ENCODE peak calls at places on chromosomes 7 and 10, in ten cellular contexts. O is A549, C is transverse colon, B is ovary, E is upper lobe of left lung, K is H1, L is stomach, S is K562, Q is tibial nerve, Z is sigmoid colon. R is an unnamed sample.

GRCh38 chr10:13890617-13891541 is 304.1 kb downstream of the PRPF18 start:
- DNase-seq in O (no peak), C (no peak), B (no peak), E (peak), K (no peak), L (no peak), S (no peak), Q (no peak), Z (peak), R (no peak)

GRCh38 chr7:1725766-1726630 is 55.9 kb downstream of the ELFN1 start:
- DNase-seq in O (no peak), C (no peak), B (no peak), E (peak), K (no peak), L (no peak), S (no peak), Q (no peak), Z (no peak), R (no peak)

GRCh38 chr7:74017122-74017521 is 10.9 kb upstream of the ELN start:
- DNase-seq in O (no peak), C (no peak), B (no peak), E (no peak), K (no peak), L (no peak), S (no peak), Q (no peak), Z (no peak), R (no peak)

GRCh38 chr10:91220954-91221696 is 662 bp downstream of the PCGF5 start:
- DNase-seq in O (peak), C (peak), B (no peak), E (no peak), K (no peak), L (peak), S (peak), Q (no peak), Z (peak), R (peak)

GRCh38 chr7:128881458-128882125 is 18.9 kb downstream of the ATP6V1F start:
- DNase-seq in O (no peak), C (no peak), B (no peak), E (no peak), K (no peak), L (no peak), S (no peak), Q (no peak), Z (no peak), R (peak)

GRCh38 chr10:23478570-23478969 is 39.7 kb downstream of the OTUD1 start:
- DNase-seq in O (no peak), C (no peak), B (no peak), E (no peak), K (no peak), L (no peak), S (no peak), Q (no peak), Z (no peak), R (no peak)

GRCh38 chr7:107233174-107233573 is 64.4 kb downstream of the HBP1 start:
- DNase-seq in O (no peak), C (no peak), B (no peak), E (no peak), K (no peak), L (no peak), S (no peak), Q (no peak), Z (no peak), R (no peak)

GRCh38 chr10:69901022-69901421 is 99.3 kb downstream of the COL13A1 start:
- DNase-seq in O (no peak), C (no peak), B (no peak), E (no peak), K (no peak), L (no peak), S (no peak), Q (no peak), Z (no peak), R (no peak)

GRCh38 chr7:146864644-146865043 is 748.0 kb downstream of the CNTNAP2 start:
- DNase-seq in O (no peak), C (no peak), B (no peak), E (no peak), K (no peak), L (no peak), S (no peak), Q (no peak), Z (no peak), R (no peak)

GRCh38 chr10:60207894-60208293 is 181.8 kb downstream of the ANK3 start:
- DNase-seq in O (no peak), C (no peak), B (no peak), E (no peak), K (no peak), L (no peak), S (no peak), Q (no peak), Z (no peak), R (no peak)

GRCh38 chr7:29196191-29196590 is 1.6 kb downstream of the CHN2 start:
- DNase-seq in O (no peak), C (no peak), B (no peak), E (no peak), K (no peak), L (no peak), S (no peak), Q (no peak), Z (no peak), R (no peak)

GRCh38 chr7:29194206-29194593 is 375 bp upstream of the CHN2 start:
- DNase-seq in O (no peak), C (peak), B (peak), E (no peak), K (no peak), L (peak), S (no peak), Q (no peak), Z (peak), R (no peak)

GRCh38 chr7:29192811-29193210 is 1.8 kb upstream of the CHN2 start:
- DNase-seq in O (no peak), C (no peak), B (no peak), E (no peak), K (no peak), L (no peak), S (no peak), Q (no peak), Z (no peak), R (no peak)

GRCh38 chr7:29193316-29194205 is 1.0 kb upstream of the CHN2 start:
- DNase-seq in O (no peak), C (no peak), B (no peak), E (no peak), K (no peak), L (no peak), S (no peak), Q (no peak), Z (no peak), R (no peak)

DNA sequence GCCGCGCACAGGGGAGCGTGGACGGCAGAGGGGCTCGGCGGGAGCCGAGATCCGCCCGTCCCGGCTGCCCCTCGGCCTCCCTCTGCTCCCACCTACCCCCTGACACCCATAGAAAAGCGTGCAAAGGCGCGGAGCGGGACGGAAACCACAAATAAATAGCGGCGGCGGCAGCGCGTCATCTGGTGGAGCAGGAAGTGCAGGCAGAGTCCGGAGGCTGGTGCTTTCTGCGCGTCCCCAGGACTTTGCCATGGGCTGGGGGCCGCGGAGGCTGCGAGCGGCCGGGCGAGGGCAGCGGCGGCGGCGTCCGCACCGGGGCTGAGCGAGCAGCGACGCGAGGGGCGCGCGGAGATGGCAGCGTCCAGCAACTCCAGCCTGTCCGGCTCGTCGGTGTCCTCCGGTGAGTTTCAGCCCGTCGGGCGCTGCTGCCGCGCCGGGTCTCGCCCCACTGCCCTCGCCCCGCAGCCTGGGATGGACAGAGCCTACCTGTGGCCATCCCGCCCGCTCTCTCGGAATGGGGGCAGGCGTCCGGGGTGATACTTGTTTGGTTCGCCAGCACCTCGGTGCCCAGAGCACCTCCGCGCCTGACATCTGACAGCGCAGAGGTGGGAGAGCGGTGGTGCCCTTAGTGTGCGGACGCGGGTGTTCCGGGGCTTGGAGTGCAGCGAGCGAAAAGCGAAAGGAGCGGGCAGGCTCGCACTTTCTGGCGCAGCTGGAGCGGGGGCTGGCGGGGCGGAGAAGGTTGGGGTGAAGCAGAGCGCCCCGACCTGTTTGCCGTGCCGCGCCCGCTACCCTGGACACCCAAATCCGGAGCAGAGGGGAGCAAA is at the start of gene CHN2:
- DNase-seq in O (peak), C (peak), B (peak), E (peak), K (no peak), L (peak), S (no peak), Q (peak), Z (peak), R (peak)
- TF ChIP-seq POLR2A in O (no peak), C (peak), B (no peak), E (no peak), K (no peak), L (no peak), S (no peak), Q (no peak), Z (no peak), R (peak)

DNA sequence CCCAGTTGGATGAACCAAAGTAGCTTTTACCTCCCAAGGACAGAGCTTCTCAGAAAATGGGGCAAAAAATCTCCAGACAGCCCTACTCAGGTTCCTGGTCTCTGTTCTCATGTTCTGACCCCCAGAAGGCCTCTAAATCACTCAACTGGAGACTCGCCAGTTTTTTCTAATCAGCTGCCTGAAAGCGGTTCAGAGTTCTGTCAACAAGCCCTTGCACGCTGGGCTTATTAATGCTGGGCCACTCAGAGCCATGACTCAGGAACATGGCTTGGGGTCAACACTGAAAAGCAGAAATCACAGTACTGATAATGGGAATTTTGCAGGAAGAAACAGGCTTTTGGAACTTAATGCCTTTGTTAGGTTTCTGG is 15.3 kb downstream of the ECHDC3 start:
- DNase-seq in O (no peak), C (no peak), B (peak), E (no peak), K (no peak), L (peak), S (peak), Q (no peak), Z (peak), R (no peak)
- TF ChIP-seq EP300 in O (no peak), C (no peak), B (no peak), E (no peak), K (no peak), L (no peak), S (peak), Q (no peak), Z (no peak), R (no peak)

DNA sequence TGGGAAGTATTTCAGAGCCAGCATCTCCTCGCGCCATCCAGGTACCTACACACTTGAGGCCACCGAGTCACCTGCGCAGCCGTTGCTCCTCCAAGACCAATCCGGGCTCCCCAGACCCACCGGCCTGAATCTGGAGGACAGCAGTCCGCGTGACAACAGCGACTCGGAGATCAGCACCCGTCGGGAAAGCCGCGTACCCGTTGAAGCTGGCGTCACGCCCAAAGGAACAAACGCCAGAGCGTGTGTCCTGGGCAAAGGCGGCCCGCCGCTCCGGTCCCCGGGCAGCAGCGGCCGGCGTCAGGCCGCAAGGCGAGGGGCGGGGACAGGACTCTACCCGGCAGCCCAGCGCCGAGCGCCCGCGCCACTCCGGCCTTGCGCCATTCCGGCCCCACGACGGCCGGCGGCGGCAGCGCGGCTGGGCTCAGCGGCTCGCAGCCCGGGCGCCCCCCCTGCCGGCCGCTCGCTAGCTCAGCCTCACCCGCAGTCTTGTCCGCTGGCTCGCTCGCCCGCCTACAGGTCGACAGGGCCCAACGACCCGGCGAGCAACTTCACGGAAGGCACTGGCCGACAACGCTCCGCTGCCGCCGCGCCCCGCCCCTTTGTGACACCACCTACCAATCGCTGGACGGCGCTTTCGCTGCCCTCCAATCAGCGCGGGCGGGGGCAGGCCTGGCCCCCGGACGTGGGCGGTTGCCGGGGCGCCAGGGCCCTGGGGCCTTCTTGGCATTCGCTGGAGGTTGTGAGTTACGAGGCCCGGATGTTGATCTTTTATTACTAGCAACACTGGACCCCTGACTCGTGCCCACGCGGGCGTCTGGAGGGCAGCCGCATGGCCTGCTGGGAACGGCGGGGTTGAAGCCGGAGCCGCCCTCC is at the start of gene ZFAND4:
- DNase-seq in O (peak), C (peak), B (peak), E (peak), K (peak), L (peak), S (peak), Q (peak), Z (peak), R (peak)
- TF ChIP-seq POLR2A in O (peak), C (peak), B (peak), E (peak), K (no peak), L (no peak), S (no peak), Q (peak), Z (no peak), R (no peak)

GRCh38 chr10:74991435-74991834 is 120.0 kb upstream of the SAMD8 start:
- DNase-seq in O (peak), C (no peak), B (no peak), E (no peak), K (no peak), L (no peak), S (peak), Q (no peak), Z (no peak), R (no peak)
- TF ChIP-seq EP300 in O (no peak), C (no peak), B (no peak), E (no peak), K (no peak), L (no peak), S (no peak), Q (no peak), Z (no peak), R (no peak)

DNA sequence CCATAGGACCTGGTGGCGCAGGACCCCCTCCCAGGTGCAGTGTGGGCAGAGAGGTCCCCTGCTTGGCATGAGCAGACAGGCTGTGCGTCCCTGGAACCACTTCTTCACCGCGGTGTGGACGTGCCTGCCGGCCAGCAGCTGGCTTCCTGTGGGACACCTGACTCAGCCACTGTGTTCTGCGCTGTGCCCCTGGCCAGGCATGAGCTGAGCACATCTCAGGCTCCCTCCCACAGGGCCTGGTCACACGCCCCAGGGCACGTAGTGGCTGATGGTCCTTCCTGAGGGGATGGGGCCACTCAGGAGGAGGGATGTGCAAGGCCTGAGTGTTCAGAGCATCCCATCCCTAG is 3.5 kb upstream of the DEPP1 start:
- DNase-seq in O (no peak), C (no peak), B (peak), E (peak), K (no peak), L (no peak), S (no peak), Q (no peak), Z (peak), R (peak)
- TF ChIP-seq POLR2A in O (no peak), C (no peak), B (no peak), E (no peak), K (no peak), L (no peak), S (no peak), Q (no peak), Z (no peak), R (no peak)

GRCh38 chr10:110820321-110820814 is 51.4 kb upstream of the PDCD4 start:
- DNase-seq in O (no peak), C (no peak), B (peak), E (no peak), K (no peak), L (no peak), S (no peak), Q (no peak), Z (peak), R (no peak)
- TF ChIP-seq EP300 in O (no peak), C (peak), B (no peak), E (no peak), K (no peak), L (no peak), S (no peak), Q (no peak), Z (peak), R (no peak)

GRCh38 chr7:5559586-5559985 is 136.0 kb upstream of the TNRC18 start:
- DNase-seq in O (no peak), C (no peak), B (no peak), E (no peak), K (no peak), L (no peak), S (peak), Q (no peak), Z (no peak), R (no peak)

GRCh38 chr7:5554287-5554785 is 130.7 kb upstream of the TNRC18 start:
- DNase-seq in O (no peak), C (no peak), B (no peak), E (no peak), K (no peak), L (no peak), S (peak), Q (no peak), Z (no peak), R (no peak)

GRCh38 chr7:5552123-5552522 is 128.5 kb upstream of the TNRC18 start:
- DNase-seq in O (no peak), C (no peak), B (no peak), E (no peak), K (no peak), L (no peak), S (peak), Q (no peak), Z (no peak), R (no peak)

GRCh38 chr7:5553298-5553877 is 129.8 kb upstream of the TNRC18 start:
- DNase-seq in O (no peak), C (peak), B (no peak), E (no peak), K (no peak), L (peak), S (peak), Q (no peak), Z (no peak), R (no peak)

DNA sequence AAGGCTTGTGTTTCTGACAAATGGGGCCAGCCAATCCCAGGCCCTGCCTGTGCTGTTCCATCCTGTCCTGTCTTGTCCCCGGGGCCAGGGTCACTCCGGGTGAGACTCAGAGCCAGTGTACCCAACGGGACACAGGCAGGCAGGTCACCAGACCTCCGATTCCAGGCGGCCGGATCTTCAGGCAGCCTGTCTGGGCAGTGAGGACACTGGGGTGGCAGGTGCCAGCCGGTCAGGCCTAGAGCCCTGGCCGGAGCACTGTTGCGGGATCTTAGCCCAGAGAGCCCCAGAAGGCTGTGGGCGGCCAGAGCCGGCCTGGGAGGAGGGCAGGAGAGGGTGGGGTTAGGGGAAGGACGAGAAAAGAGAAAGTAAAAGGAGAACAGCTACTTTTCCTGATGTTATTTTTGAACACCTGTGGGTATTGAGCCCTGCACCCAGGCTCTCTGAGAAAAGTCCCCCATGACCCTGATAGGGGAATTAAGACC is 134.3 kb upstream of the TNRC18 start:
- DNase-seq in O (no peak), C (peak), B (peak), E (peak), K (no peak), L (peak), S (peak), Q (peak), Z (peak), R (peak)
- TF ChIP-seq POLR2A in O (no peak), C (peak), B (no peak), E (no peak), K (no peak), L (no peak), S (no peak), Q (peak), Z (no peak), R (no peak)

DNA sequence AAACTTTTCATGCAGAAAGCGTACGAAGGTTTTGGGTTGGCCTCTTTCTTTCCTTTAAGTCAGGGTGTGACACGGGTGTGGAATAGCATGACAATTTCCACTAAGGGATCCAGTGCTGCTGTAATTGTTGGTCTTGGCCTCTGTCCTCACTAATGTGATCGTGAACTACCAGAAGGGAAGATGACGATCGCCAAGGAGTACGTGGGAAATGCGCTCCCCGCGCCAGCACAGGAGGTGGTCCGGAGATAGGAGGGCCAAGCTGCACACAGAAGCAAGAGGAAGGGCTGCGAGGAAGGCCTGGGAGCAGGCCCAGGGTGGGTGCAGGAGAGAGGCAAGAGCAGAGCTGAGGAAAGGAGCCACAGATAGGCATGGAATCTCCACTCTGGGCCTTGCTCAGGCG is 79.7 kb upstream of the PODXL start:
- DNase-seq in O (no peak), C (no peak), B (no peak), E (no peak), K (no peak), L (no peak), S (no peak), Q (no peak), Z (no peak), R (no peak)
- TF ChIP-seq EP300 in O (no peak), C (no peak), B (no peak), E (no peak), K (no peak), L (no peak), S (no peak), Q (no peak), Z (no peak), R (no peak)